ENCODE peak calls at places on chromosome 19, in four cellular contexts. Q is T-cell, A is epithelial cell of esophagus, J is HS-5. W is an unnamed sample.

GRCh38 chr19:6568816-6569215 is 22.1 kb downstream of the CD70 start:
- DNase-seq in Q (no peak), A (no peak), J (no peak), W (no peak)

GRCh38 chr19:47430041-47430802 is 10.9 kb upstream of the MEIS3 start:
- DNase-seq in Q (no peak), A (peak), J (no peak), W (no peak)

GRCh38 chr19:51422053-51422448 is 4.6 kb upstream of the SIGLEC10 start:
- DNase-seq in Q (peak), A (peak), J (peak), W (peak)

GRCh38 chr19:51183629-51184028 is 41.3 kb upstream of the CD33 start:
- DNase-seq in Q (no peak), A (no peak), J (no peak), W (no peak)

GRCh38 chr19:14081797-14082674 is 3.5 kb downstream of the C19orf67 start:
- DNase-seq in Q (no peak), A (peak), J (no peak), W (no peak)

GRCh38 chr19:51259348-51260245 is 8.7 kb downstream of the SIGLECL1 start:
- DNase-seq in Q (no peak), A (peak), J (no peak), W (peak)

GRCh38 chr19:30846102-30846501 is 473.9 kb downstream of the ZNF536 start:
- DNase-seq in Q (no peak), A (no peak), J (no peak), W (no peak)

GRCh38 chr19:54390942-54391577 is 24.2 kb upstream of the TTYH1 start:
- DNase-seq in Q (peak), A (peak), J (peak), W (peak)

GRCh38 chr19:29563688-29564087 is 37.9 kb downstream of the VSTM2B start:
- DNase-seq in Q (no peak), A (no peak), J (no peak), W (no peak)

GRCh38 chr19:29620931-29621351 is 14.9 kb downstream of the POP4 start:
- DNase-seq in Q (no peak), A (no peak), J (no peak), W (no peak)

GRCh38 chr19:58522709-58523108 is 3.1 kb upstream of the ZBTB45 start:
- DNase-seq in Q (no peak), A (no peak), J (no peak), W (no peak)

GRCh38 chr19:2253106-2254051 is 2.8 kb downstream of the JSRP1 start:
- DNase-seq in Q (peak), A (no peak), J (no peak), W (no peak)

GRCh38 chr19:53422551-53422950 is 9.2 kb upstream of the ZNF761 start:
- DNase-seq in Q (no peak), A (no peak), J (no peak), W (no peak)

GRCh38 chr19:38665950-38666661 is 18.7 kb downstream of the ACTN4 start:
- DNase-seq in Q (no peak), A (no peak), J (no peak), W (no peak)

GRCh38 chr19:38079926-38080380 is 144.1 kb downstream of the DPF1 start:
- DNase-seq in Q (no peak), A (peak), J (peak), W (peak)

W was measured in RWPE1.